ENCODE peak calls at places on chromosomes 6 and 20, in seven cellular contexts. D, H, U, M, F, N and V are unnamed samples. For H3K36me3, the result is how much of the 10 kb centered on the place peaks cover.

GRCh38 chr6:121817141-121817540 is 381.7 kb downstream of the GJA1 start:
- DNase-seq in D (peak), H (no peak), U (no peak), M (no peak), F (no peak), N (peak), V (no peak)

GRCh38 chr6:11731423-11731822 is 47.2 kb downstream of the ADTRP start:
- DNase-seq in D (no peak), H (no peak), U (no peak), M (no peak), F (no peak), N (peak), V (no peak)

GRCh38 chr20:43849496-43850197 is 65.0 kb upstream of the TOX2 start:
- DNase-seq in D (peak), H (no peak), U (no peak), M (peak), F (peak), N (peak), V (no peak)

GRCh38 chr6:111482236-111482958 is 621 bp downstream of the REV3L start:
- DNase-seq in D (peak), H (peak), U (no peak), M (peak), F (peak), N (peak), V (no peak)

GRCh38 chr20:31845300-31845863 is at the start of gene FOXS1:
- DNase-seq in D (peak), H (peak), U (no peak), M (no peak), F (peak), N (no peak), V (no peak)

GRCh38 chr6:136210450-136211165 is 39.5 kb downstream of the MTFR2 start:
- DNase-seq in D (no peak), H (no peak), U (no peak), M (no peak), F (peak), N (no peak), V (no peak)

GRCh38 chr6:130744601-130745382 is 82.4 kb upstream of the SMLR1 start:
- DNase-seq in D (no peak), H (no peak), U (no peak), M (no peak), F (no peak), N (no peak), V (no peak)

GRCh38 chr20:35463455-35464300 is 8.3 kb downstream of the CEP250 start:
- DNase-seq in D (peak), H (no peak), U (peak), M (peak), F (peak), N (peak), V (no peak)

GRCh38 chr6:146944809-146945208 is 259.4 kb upstream of the STXBP5 start:
- DNase-seq in D (no peak), H (no peak), U (no peak), M (no peak), F (no peak), N (no peak), V (no peak)

GRCh38 chr20:15446373-15446772 is 1109.0 kb upstream of the FLRT3 start:
- DNase-seq in D (no peak), H (no peak), U (no peak), M (peak), F (no peak), N (peak), V (peak)

GRCh38 chr20:37323985-37324384 is 22.0 kb upstream of the SRC start:
- DNase-seq in D (peak), H (no peak), U (no peak), M (no peak), F (peak), N (peak), V (no peak)

GRCh38 chr20:54084727-54085368 is 14.5 kb upstream of the BCAS1 start:
- DNase-seq in D (no peak), H (no peak), U (no peak), M (no peak), F (no peak), N (peak), V (no peak)

GRCh38 chr6:139521338-139521737 is 146.9 kb upstream of the CITED2 start:
- DNase-seq in D (no peak), H (no peak), U (no peak), M (no peak), F (no peak), N (no peak), V (no peak)

GRCh38 chr20:57941572-57942381 is 232.0 kb upstream of the PMEPA1 start:
- DNase-seq in D (no peak), H (no peak), U (no peak), M (peak), F (no peak), N (no peak), V (no peak)

GRCh38 chr20:481167-481566 is 18.8 kb upstream of the TBC1D20 start:
- DNase-seq in D (no peak), H (no peak), U (no peak), M (no peak), F (no peak), N (no peak), V (no peak)

GRCh38 chr20:57627972-57628650 is 7.9 kb upstream of the ZBP1 start:
- DNase-seq in D (peak), H (no peak), U (no peak), M (no peak), F (peak), N (peak), V (no peak)

GRCh38 chr20:34915131-34915530 is 38.7 kb downstream of the ACSS2 start:
- DNase-seq in D (no peak), H (no peak), U (no peak), M (no peak), F (no peak), N (no peak), V (no peak)

GRCh38 chr20:44495802-44496481 is 20.3 kb downstream of the TTPAL start:
- DNase-seq in D (peak), H (no peak), U (no peak), M (no peak), F (peak), N (peak), V (peak)

GRCh38 chr6:36765943-36766648 is 68.5 kb downstream of the RAB44 start:
- DNase-seq in D (peak), H (peak), U (peak), M (peak), F (peak), N (peak), V (peak)

GRCh38 chr20:1186367-1186991 is 1.7 kb upstream of the TMEM74B start:
- DNase-seq in D (no peak), H (no peak), U (no peak), M (no peak), F (no peak), N (no peak), V (no peak)

GRCh38 chr20:17709361-17710293 is 9.9 kb downstream of the BANF2 start:
- DNase-seq in D (no peak), H (peak), U (no peak), M (no peak), F (no peak), N (no peak), V (no peak)

GRCh38 chr20:58634818-58635665 is 16.0 kb upstream of the STX16 start:
- DNase-seq in D (no peak), H (peak), U (no peak), M (peak), F (no peak), N (no peak), V (no peak)

GRCh38 chr20:58523072-58523681 is 8.0 kb upstream of the APCDD1L start:
- DNase-seq in D (peak), H (no peak), U (no peak), M (no peak), F (no peak), N (no peak), V (no peak)

GRCh38 chr20:3071610-3072529 is at the start of gene OXT:
- DNase-seq in D (peak), H (no peak), U (no peak), M (no peak), F (no peak), N (peak), V (no peak)

GRCh38 chr6:10258341-10258740 is 156.5 kb downstream of the TFAP2A start:
- DNase-seq in D (no peak), H (no peak), U (no peak), M (no peak), F (no peak), N (no peak), V (no peak)

GRCh38 chr6:2209226-2209809 is 36.1 kb downstream of the GMDS start:
- DNase-seq in D (peak), H (no peak), U (peak), M (no peak), F (peak), N (peak), V (no peak)

GRCh38 chr20:19849341-19850189 is 91.5 kb downstream of the RIN2 start:
- DNase-seq in D (peak), H (no peak), U (no peak), M (no peak), F (no peak), N (peak), V (no peak)

GRCh38 chr20:14986026-14986655 is 648.7 kb upstream of the FLRT3 start:
- DNase-seq in D (peak), H (no peak), U (no peak), M (peak), F (no peak), N (no peak), V (peak)

GRCh38 chr6:52125572-52125971 is 38.2 kb upstream of the PKHD1 start:
- DNase-seq in D (no peak), H (no peak), U (no peak), M (no peak), F (no peak), N (no peak), V (no peak)

GRCh38 chr6:21800948-21801438 is 207.4 kb downstream of the SOX4 start:
- DNase-seq in D (no peak), H (no peak), U (no peak), M (no peak), F (peak), N (peak), V (peak)

GRCh38 chr20:9912858-9913434 is 74.1 kb upstream of the PAK5 start:
- DNase-seq in D (peak), H (no peak), U (peak), M (peak), F (peak), N (peak), V (peak)

GRCh38 chr6:43933111-43933885 is 163.3 kb downstream of the VEGFA start:
- DNase-seq in D (no peak), H (peak), U (no peak), M (no peak), F (no peak), N (no peak), V (no peak)

GRCh38 chr6:54617730-54618129 is 228.8 kb upstream of the FAM83B start:
- DNase-seq in D (peak), H (no peak), U (no peak), M (no peak), F (peak), N (peak), V (peak)

GRCh38 chr6:93350774-93351173 is 68.6 kb downstream of the EPHA7 start:
- DNase-seq in D (no peak), H (no peak), U (no peak), M (no peak), F (no peak), N (no peak), V (no peak)

GRCh38 chr6:125611573-125612399 is 137.6 kb upstream of the HEY2 start:
- DNase-seq in D (peak), H (peak), U (no peak), M (no peak), F (peak), N (no peak), V (peak)

GRCh38 chr6:83853968-83854501 is 875 bp downstream of the RIPPLY2 start:
- DNase-seq in D (no peak), H (no peak), U (no peak), M (no peak), F (no peak), N (no peak), V (no peak)
- H3K4me3 ChIP-seq in D (peak), H (peak), U (peak), M (no peak), F (peak), N (peak), V (peak)

DNA sequence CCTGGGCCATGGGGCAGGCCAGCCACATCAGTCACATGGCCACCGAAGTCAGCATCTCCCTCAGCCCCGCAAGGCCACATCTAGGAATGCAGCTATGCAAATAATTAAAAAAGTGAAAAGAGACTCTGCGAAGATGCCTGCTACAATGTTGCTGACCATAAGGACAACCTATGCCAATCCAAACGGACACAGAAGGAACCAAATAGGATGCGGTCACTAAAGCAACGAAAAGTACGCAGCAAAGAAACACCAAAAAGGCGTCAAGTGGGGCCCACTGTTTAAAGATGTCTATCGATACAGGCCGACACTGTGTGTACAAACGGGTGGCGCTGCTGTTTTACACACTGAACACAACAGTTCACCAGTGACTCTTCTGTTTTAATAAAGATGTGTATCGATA is 56.4 kb downstream of the TAF4 start:
- DNase-seq in D (no peak), H (no peak), U (no peak), M (no peak), F (no peak), N (no peak), V (no peak)
- H3K36me3 ChIP-seq in D (under half), H (half or more), U (half or more), M (under half), F (under half), N (under half), V (under half)

DNA sequence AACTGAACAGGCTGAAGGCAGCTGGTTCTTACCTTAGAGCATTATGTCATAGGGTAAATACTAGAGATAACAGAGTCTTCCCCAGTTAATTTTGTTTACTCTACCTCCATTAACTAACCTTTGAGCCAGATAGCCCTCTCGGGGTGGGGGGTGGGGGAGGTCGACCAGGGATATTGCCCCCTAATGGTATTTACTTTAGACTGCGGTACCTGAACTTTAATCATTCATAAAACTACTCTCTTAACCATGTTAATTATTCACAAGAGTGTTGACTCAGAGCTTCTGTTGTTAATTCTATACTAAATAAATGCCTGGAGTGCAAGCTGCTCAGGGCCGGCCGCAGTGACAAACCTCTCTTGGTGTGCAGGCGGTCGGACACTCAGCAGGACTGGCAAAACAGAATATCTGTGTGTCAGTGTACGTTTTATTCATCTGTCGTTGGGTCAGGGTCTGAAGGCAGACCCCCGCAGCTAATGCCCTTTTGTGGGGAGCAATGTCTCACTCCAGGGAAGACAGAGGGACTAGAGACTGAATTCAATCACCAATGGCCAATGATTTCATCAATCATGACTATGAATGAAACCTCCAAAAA is 152.4 kb upstream of the COL21A1 start:
- DNase-seq in D (no peak), H (no peak), U (no peak), M (no peak), F (no peak), N (no peak), V (peak)
- H3K4me3 ChIP-seq in D (no peak), H (no peak), U (no peak), M (no peak), F (no peak), N (no peak), V (no peak)

DNA sequence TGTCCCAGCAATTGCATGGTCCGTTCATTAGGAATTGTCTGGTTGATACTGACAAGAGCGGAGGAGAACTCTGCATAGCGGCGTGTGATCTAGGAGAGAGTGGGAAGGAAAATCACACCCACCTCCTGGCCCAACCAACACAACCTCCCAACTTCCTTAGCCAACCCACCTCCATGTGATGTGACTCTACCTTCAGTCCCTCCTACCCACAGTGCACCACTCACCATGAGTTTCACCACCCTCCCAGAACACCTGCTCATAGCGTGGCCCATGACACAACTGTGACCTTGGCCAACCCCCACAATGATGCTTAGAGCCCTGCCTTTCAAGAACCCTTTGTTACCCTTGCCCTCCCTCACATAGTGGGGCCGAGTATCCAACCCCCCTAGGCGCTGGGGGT is 7.7 kb downstream of the VPS52 start:
- DNase-seq in D (no peak), H (no peak), U (no peak), M (no peak), F (no peak), N (no peak), V (no peak)
- H3K36me3 ChIP-seq in D (under half), H (half or more), U (half or more), M (under half), F (under half), N (under half), V (under half)

GRCh38 chr6:148440021-148440420 is 97.4 kb downstream of the SASH1 start:
- DNase-seq in D (no peak), H (no peak), U (no peak), M (no peak), F (no peak), N (peak), V (no peak)
- H3K4me3 ChIP-seq in D (no peak), H (peak), U (no peak), M (no peak), F (no peak), N (peak), V (no peak)

DNA sequence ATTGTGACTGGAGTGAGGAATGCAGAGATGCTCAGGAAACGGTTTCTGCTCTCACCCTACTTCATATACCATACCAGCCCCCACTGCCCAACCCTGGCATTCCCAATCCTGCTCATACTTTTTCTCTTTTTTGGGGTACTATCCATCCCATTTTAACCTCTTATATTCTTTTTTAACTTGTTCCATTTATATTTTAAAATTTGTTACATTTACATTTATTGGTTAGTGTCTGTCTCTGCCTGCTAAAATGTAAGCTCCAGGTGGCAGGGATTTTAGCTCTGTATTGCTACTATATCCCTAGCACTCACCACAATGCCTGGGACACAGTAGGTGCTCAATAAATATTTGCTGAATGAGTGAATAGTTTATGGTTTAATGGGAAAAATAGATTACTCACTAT is 8.1 kb downstream of the FERMT1 start:
- DNase-seq in D (no peak), H (no peak), U (no peak), M (no peak), F (no peak), N (no peak), V (no peak)
- H3K36me3 ChIP-seq in D (under half), H (under half), U (under half), M (under half), F (under half), N (under half), V (under half)

GRCh38 chr20:51312480-51312783 is 230.1 kb downstream of the NFATC2 start:
- DNase-seq in D (no peak), H (no peak), U (no peak), M (no peak), F (no peak), N (no peak), V (no peak)
- H3K4me3 ChIP-seq in D (peak), H (no peak), U (no peak), M (no peak), F (no peak), N (no peak), V (no peak)

DNA sequence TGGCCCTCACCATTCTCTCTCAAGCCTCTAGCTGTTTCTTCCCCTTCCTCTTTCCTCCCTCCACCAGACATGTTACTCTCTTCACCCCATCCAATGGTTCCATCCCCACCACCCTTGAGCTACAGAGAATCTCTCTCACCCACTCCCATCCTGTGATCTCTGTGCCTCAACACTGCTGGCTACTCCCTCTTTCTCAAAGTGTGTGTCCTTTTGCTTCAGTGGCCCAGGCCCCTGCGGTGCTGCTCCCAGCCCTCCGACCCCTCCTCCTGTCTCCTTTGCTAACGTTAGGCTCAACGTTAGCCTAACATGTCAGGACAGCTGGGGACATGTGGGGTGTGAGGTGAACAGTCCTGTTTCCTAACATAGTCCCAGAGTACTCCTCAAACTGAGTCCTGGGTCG is 5.9 kb downstream of the NELFE start:
- DNase-seq in D (no peak), H (no peak), U (no peak), M (no peak), F (no peak), N (no peak), V (no peak)
- H3K36me3 ChIP-seq in D (under half), H (half or more), U (half or more), M (under half), F (under half), N (under half), V (under half)

DNA sequence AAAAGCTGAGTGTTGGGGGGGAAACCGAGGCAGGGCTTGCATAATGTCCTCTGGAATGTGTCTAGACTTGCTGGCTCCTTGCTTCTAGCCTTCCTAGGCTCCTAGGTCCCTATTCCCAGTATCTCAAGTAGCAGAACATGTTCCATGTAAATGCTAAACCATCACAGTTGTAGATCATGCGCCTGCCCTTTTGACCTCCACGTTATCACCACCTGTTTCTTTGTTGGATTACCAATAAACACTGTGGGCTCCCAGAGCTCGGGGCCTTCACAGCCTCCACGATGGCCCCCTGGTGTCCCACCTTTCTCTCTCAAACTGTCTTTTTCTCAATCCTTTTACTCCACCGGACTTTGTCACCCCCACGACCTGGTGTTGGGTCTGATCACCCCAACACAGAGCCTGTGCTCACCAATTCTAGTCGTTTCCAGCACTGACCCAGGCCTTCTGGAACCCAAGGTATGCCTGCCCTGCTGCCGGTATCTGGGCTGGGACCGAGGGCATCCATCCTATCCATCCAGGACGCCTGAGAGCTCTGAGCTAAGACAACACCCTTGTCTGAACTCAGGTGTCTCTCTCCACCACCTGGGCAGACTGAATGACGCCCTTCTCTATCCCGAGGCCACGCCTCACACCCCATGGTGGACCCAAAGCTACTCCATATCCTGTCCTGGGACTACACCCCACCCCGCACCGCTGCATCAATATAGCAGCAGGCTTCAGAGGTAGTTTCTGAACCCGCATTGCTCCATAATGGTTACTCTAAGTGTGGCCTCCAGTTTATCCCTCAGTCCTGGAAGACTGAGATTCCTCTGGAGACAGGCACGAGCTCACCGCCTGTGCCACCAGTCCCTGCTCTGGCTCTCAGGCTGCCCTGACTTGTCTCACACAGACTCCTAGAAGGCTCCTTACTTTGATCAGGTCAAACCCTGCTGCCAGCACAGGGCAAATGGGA is 9.3 kb upstream of the PRR18 start:
- DNase-seq in D (no peak), H (no peak), U (no peak), M (no peak), F (no peak), N (no peak), V (no peak)
- H3K4me3 ChIP-seq in D (no peak), H (no peak), U (no peak), M (no peak), F (no peak), N (no peak), V (no peak)